ENCODE peak calls at places on chromosomes 7 and 10, in six cellular contexts. A is BJ, X is heart right ventricle, K is SK-N-SH, J is PC-9, Q is hepatocyte. D is an unnamed sample.

GRCh38 chr7:157016024-157016351 is 5.5 kb upstream of the MNX1 start:
- DNase-seq in Q (no peak), J (no peak), X (no peak), A (no peak), K (peak; percentile 41), D (no peak)

GRCh38 chr7:92177362-92177761 is 1.6 kb downstream of the LRRD1 start:
- DNase-seq in Q (peak; percentile 68), X (no peak), A (no peak), J (no peak), K (no peak), D (peak; percentile 18)

GRCh38 chr10:121942749-121943148 is 14.9 kb upstream of the ATE1 start:
- DNase-seq in J (peak; percentile 36), K (no peak), A (peak; percentile 69), X (no peak), Q (peak; percentile 17), D (peak; percentile 92)

GRCh38 chr10:31770307-31770902 is 158.2 kb downstream of the ARHGAP12 start:
- DNase-seq in X (peak; percentile 60), J (no peak), Q (peak; percentile 52), A (no peak), K (peak; percentile 73), D (peak; percentile 24)

GRCh38 chr10:23354630-23355343 is 10.2 kb upstream of the C10orf67 start:
- DNase-seq in A (no peak), X (no peak), J (no peak), Q (peak; percentile 28), K (no peak), D (no peak)

GRCh38 chr10:73848821-73849489 is 25.4 kb downstream of the CAMK2G start:
- DNase-seq in K (peak; percentile 91), X (peak; percentile 88), Q (peak; percentile 89), A (no peak), J (peak; percentile 66), D (peak; percentile 79)

GRCh38 chr10:12965571-12965970 is 35.9 kb downstream of the CCDC3 start:
- DNase-seq in X (no peak), K (no peak), J (no peak), Q (no peak), A (no peak), D (peak; percentile 23)

GRCh38 chr7:108226723-108227359 is 96.7 kb upstream of the LAMB4 start:
- DNase-seq in Q (no peak), X (no peak), A (no peak), K (no peak), J (no peak), D (no peak)

GRCh38 chr7:123714296-123715080 is 34.3 kb downstream of the WASL start:
- DNase-seq in J (no peak), Q (no peak), A (no peak), X (no peak), K (no peak), D (no peak)

GRCh38 chr10:29420744-29421143 is 131.9 kb downstream of the LYZL1 start:
- DNase-seq in J (no peak), X (peak; percentile 27), Q (no peak), K (no peak), A (no peak), D (no peak)

GRCh38 chr10:20877986-20878979 is 18.8 kb downstream of the NEBL start:
- DNase-seq in K (peak; percentile 34), X (no peak), Q (no peak), A (no peak), J (no peak), D (no peak)

GRCh38 chr10:92114201-92114600 is 176.7 kb downstream of the CPEB3 start:
- DNase-seq in Q (no peak), X (no peak), K (no peak), J (no peak), A (no peak), D (no peak)

GRCh38 chr10:80474597-80474910 is 20.4 kb downstream of the TSPAN14 start:
- DNase-seq in Q (no peak), J (no peak), A (no peak), X (no peak), K (no peak), D (no peak)

GRCh38 chr10:70753841-70754621 is 31.1 kb downstream of the TBATA start:
- DNase-seq in K (no peak), J (no peak), X (no peak), A (no peak), Q (no peak), D (no peak)

GRCh38 chr10:124995605-124996004 is 53.7 kb downstream of the ZRANB1 start:
- DNase-seq in K (no peak), X (no peak), A (no peak), Q (no peak), J (no peak), D (no peak)

GRCh38 chr7:17099083-17099973 is 199.1 kb upstream of the AHR start:
- DNase-seq in X (peak; percentile 8), K (no peak), Q (peak; percentile 74), J (peak; percentile 87), A (no peak), D (peak; percentile 99)

GRCh38 chr10:339038-339391 is 203.8 kb downstream of the ZMYND11 start:
- DNase-seq in X (no peak), Q (no peak), J (no peak), A (no peak), K (no peak), D (peak; percentile 48)

GRCh38 chr10:72918352-72918751 is 24.8 kb downstream of the OIT3 start:
- DNase-seq in K (no peak), J (no peak), A (no peak), X (no peak), Q (no peak), D (no peak)

GRCh38 chr7:4629287-4629905 is 52.7 kb upstream of the FOXK1 start:
- DNase-seq in A (no peak), Q (no peak), J (no peak), K (peak; percentile 53), X (no peak), D (no peak)

GRCh38 chr10:50622497-50623298 is 1.1 kb downstream of the SGMS1 start:
- DNase-seq in Q (peak; percentile 59), J (no peak), X (peak; percentile 57), A (no peak), K (peak; percentile 50), D (peak; percentile 52)

GRCh38 chr7:2038876-2039728 is 193.6 kb downstream of the MAD1L1 start:
- DNase-seq in J (no peak), Q (no peak), A (no peak), X (no peak), K (peak; percentile 26), D (no peak)

GRCh38 chr7:34135924-34136323 is 230.6 kb downstream of the BMPER start:
- DNase-seq in J (no peak), X (no peak), Q (no peak), A (no peak), K (no peak), D (no peak)

GRCh38 chr7:120254845-120255244 is 18.1 kb upstream of the KCND2 start:
- DNase-seq in A (no peak), Q (no peak), X (no peak), K (no peak), J (no peak), D (no peak)

GRCh38 chr10:97163646-97164535 is 21.9 kb downstream of the SLIT1 start:
- DNase-seq in A (no peak), Q (no peak), K (no peak), J (no peak), X (no peak), D (no peak)

GRCh38 chr7:75611557-75612178 is 119.5 kb downstream of the SPDYE5 start:
- DNase-seq in X (peak; percentile 87), K (no peak), A (no peak), Q (no peak), J (peak; percentile 42), D (no peak)

GRCh38 chr10:44811072-44811471 is 100.1 kb upstream of the TMEM72 start:
- DNase-seq in K (no peak), A (no peak), Q (no peak), J (no peak), X (no peak), D (no peak)

DNA sequence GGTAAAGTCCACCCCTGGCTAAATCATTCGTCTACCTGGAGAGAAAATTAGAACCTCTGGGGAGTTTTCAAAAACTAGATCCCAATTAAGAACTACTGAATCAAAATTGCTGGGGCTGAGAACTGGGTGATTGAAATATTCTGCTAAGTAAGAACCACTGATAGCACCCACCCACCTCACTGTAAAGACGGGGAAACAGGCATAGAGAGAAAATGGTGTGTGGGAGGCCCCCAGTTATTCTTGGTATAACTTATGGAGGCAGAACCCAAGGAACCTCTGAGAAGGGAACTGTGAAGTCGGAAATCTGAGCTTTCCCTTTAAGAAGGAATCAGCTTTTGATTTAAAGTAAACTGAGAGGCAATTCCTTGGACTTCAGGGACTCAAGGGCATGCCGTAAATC is 53.1 kb downstream of the PRKAG2 start:
- DNase-seq in K (no peak), X (no peak), A (no peak), Q (no peak), J (no peak), D (no peak)
- TF ChIP-seq CTCF in K (no peak), X (no peak), A (no peak), Q (no peak), J (no peak), D (no peak)

GRCh38 chr10:26881600-26882331 is 21.0 kb upstream of the ABI1 start:
- DNase-seq in K (peak; percentile 58), J (peak; percentile 53), A (no peak), Q (peak; percentile 63), X (no peak), D (peak; percentile 77)

GRCh38 chr10:26890956-26891355 is 30.2 kb upstream of the ABI1 start:
- DNase-seq in X (no peak), J (peak; percentile 41), K (peak; percentile 52), A (no peak), Q (peak; percentile 75), D (peak; percentile 70)

GRCh38 chr10:26887611-26888215 is 27.0 kb upstream of the ABI1 start:
- DNase-seq in K (no peak), X (no peak), A (no peak), Q (no peak), J (no peak), D (no peak)
- TF ChIP-seq CTCF in K (no peak), X (no peak), A (no peak), Q (no peak), J (no peak), D (no peak)

GRCh38 chr10:104485632-104486031 is 132.0 kb downstream of the CFAP58 start:
- DNase-seq in A (no peak), Q (no peak), J (no peak), X (no peak), K (no peak), D (no peak)
- TF ChIP-seq CTCF in A (peak; percentile 4), Q (no peak), J (peak; percentile 13), X (peak; percentile 17), K (no peak), D (peak; percentile 16)

DNA sequence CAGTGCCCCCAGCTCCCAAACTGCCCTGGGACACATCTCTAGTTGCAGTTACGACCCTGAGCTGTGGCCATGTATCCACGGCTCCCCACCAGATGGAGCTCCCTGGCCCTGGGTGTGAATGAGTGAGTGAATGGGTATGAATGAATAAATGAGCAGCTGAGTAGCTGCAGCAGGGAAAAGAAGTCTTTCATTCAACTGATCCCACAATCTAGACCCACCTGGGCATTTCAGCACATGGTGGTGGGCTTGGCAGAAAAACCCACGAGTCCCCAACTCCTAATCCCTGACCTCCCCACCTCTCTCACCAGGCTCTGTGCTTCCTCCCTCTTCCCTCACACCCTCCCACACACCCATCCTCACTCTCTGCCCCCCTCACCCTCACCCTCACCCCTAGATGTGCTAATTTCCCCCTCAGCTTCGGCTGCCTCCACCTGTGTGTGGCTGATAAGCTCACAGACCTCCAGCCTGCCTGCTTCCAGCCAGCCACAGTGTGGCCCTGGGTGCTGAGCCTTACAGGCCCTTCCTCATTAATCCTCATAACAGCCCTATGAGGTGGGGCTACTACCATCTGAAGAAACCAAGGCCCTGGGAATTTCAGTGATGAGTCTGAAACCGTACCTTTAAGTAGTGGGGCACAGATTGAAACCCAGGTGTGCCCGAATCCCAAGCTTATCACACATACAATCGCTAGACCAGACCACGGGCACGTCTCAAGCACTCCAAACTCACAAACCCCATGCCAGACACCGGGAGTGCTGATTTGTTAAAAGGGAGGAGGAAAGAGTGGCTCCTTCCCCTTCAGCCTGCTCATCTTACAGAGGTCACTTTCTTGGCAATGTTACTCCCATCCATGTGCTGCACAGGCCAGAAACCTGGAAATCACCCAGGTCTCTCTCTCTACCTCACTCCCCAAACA is 2.2 kb upstream of the ATP6V1F start:
- DNase-seq in K (no peak), Q (no peak), X (no peak), J (no peak), A (no peak), D (no peak)
- TF ChIP-seq CTCF in K (peak; percentile 26), Q (no peak), X (peak; percentile 6), J (no peak), A (peak; percentile 43), D (no peak)

D was measured in MCF 10A.